ENCODE peak calls at places on chromosomes 4 and X, in ten cellular contexts. U, E, Z, G, R, M, K, H, N and V are unnamed samples.

GRCh38 chr4:143531368-143531767 is 17.9 kb downstream of the SMARCA5 start:
- DNase-seq in Z (peak; percentile 5), R (no peak), G (no peak), K (no peak), N (no peak), U (peak; percentile 19), E (peak; percentile 59), M (no peak), H (no peak), V (no peak)

GRCh38 chrX:40153335-40154221 is 55.8 kb upstream of the BCOR start:
- DNase-seq in U (peak; percentile 92), G (no peak), H (peak; percentile 69), E (no peak), N (peak; percentile 55), M (peak; percentile 58), R (peak; percentile 68), K (peak; percentile 73), Z (no peak), V (peak; percentile 77)

GRCh38 chrX:97006167-97006566 is 122.5 kb downstream of the RPA4 start:
- DNase-seq in G (no peak), R (no peak), U (no peak), E (no peak), K (no peak), H (no peak), M (no peak), Z (no peak), N (no peak), V (no peak)

GRCh38 chr4:37197899-37198298 is 46.6 kb upstream of the NWD2 start:
- DNase-seq in U (no peak), H (no peak), K (no peak), M (no peak), G (no peak), R (no peak), Z (no peak), E (no peak), N (no peak), V (no peak)

GRCh38 chr4:140776551-140776950 is 20.4 kb upstream of the TBC1D9 start:
- DNase-seq in R (no peak), G (no peak), H (no peak), Z (no peak), M (no peak), N (no peak), U (no peak), K (no peak), E (no peak), V (no peak)

GRCh38 chr4:13920111-13920875 is 292.8 kb upstream of the BOD1L1 start:
- DNase-seq in U (no peak), N (no peak), M (no peak), G (no peak), R (no peak), K (no peak), H (no peak), Z (peak; percentile 81), E (no peak), V (no peak)

GRCh38 chr4:82638479-82638878 is 76.7 kb upstream of the TMEM150C start:
- DNase-seq in H (no peak), U (peak; percentile 9), G (no peak), K (no peak), Z (no peak), R (no peak), M (no peak), E (no peak), N (no peak), V (no peak)

GRCh38 chr4:80909938-80910337 is 120.6 kb upstream of the BMP3 start:
- DNase-seq in R (no peak), N (no peak), E (no peak), K (no peak), H (no peak), G (no peak), M (no peak), U (no peak), Z (no peak), V (no peak)

GRCh38 chr4:165175879-165176278 is 31.5 kb upstream of the KLHL2 start:
- DNase-seq in H (peak; percentile 88), K (no peak), R (no peak), N (peak; percentile 12), Z (no peak), G (no peak), E (no peak), M (no peak), U (no peak), V (no peak)

GRCh38 chrX:72094894-72095293 is 36.8 kb downstream of the RTL5 start:
- DNase-seq in U (peak; percentile 54), G (no peak), M (no peak), Z (peak; percentile 12), E (peak; percentile 90), K (no peak), H (peak; percentile 24), N (peak; percentile 13), R (peak; percentile 15), V (peak; percentile 74)

GRCh38 chr4:17786567-17786966 is 5.1 kb upstream of the FAM184B start:
- DNase-seq in G (no peak), H (no peak), M (no peak), E (no peak), Z (peak; percentile 19), R (no peak), K (no peak), N (no peak), U (peak; percentile 46), V (no peak)

GRCh38 chr4:151276787-151277557 is at the start of gene PRSS48:
- DNase-seq in R (peak; percentile 77), K (peak; percentile 67), E (peak; percentile 65), Z (peak; percentile 32), M (peak; percentile 27), U (peak; percentile 60), N (peak; percentile 63), H (peak; percentile 73), G (peak; percentile 24), V (peak; percentile 85)

GRCh38 chr4:159390648-159391047 is 287.8 kb downstream of the RAPGEF2 start:
- DNase-seq in Z (peak; percentile 98), U (no peak), E (peak; percentile 94), G (no peak), H (peak; percentile 31), M (no peak), R (no peak), K (no peak), N (no peak), V (no peak)
- TF ChIP-seq CTCF in Z (no peak), U (no peak), E (no peak), G (no peak), H (no peak), M (no peak), R (no peak), K (no peak), N (no peak), V (no peak)

GRCh38 chrX:153782871-153783270 is 2.0 kb downstream of the SRPK3 start:
- DNase-seq in Z (no peak), U (no peak), G (no peak), M (no peak), N (no peak), E (no peak), K (no peak), H (no peak), R (no peak), V (no peak)

GRCh38 chrX:153781428-153782047 is 697 bp downstream of the SRPK3 start:
- DNase-seq in K (no peak), Z (no peak), E (no peak), H (no peak), R (no peak), N (no peak), G (no peak), M (no peak), U (no peak), V (no peak)

GRCh38 chrX:153779891-153780677 is 757 bp upstream of the SRPK3 start:
- DNase-seq in N (no peak), H (no peak), G (no peak), R (no peak), E (no peak), M (no peak), Z (no peak), U (peak; percentile 76), K (no peak), V (no peak)

GRCh38 chrX:153782324-153782723 is 1.5 kb downstream of the SRPK3 start:
- DNase-seq in E (no peak), M (no peak), K (no peak), Z (no peak), U (peak; percentile 45), N (no peak), G (no peak), R (no peak), H (no peak), V (no peak)

DNA sequence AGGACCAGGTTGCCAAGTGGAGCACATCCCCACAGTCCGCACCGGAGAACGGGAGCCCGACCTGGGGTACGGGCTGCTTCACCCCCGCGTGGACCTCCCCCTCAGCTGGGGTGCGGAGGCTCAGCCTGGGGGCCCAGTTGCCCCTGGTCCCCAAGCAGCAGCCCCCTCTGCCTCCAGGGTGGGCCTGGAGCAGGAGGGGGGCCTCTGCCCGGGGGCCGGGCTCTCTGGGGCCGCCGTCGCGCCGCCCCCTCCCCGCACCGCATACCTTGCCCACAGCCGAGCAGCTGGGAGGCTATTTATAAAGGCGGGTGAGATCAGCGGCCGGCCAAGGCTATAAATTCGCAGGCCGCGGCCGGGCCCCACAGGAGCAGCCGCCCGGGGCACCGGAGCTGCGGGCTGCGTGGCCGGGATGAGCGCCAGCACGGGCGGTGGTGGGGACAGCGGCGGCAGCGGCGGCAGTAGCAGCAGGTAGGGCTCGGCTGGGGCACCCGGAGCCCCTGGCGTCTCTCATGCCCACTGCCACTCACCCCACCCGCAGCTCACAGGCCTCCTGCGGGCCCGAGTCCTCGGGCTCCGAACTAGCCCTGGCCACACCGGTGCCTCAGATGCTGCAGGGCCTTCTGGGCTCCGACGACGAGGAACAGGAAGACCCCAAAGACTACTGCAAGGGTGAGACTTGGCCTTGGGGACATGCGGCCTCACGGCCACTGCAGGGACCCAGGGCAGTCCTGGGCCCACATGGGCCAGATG is at the start of gene SRPK3:
- DNase-seq in K (no peak), Z (no peak), R (no peak), U (peak; percentile 56), H (peak; percentile 63), G (no peak), M (peak; percentile 39), N (no peak), E (no peak), V (no peak)
- TF ChIP-seq POLR2A in K (no peak), Z (no peak), R (no peak), U (no peak), H (peak; percentile 24), G (no peak), M (no peak), N (no peak), E (no peak), V (no peak)

GRCh38 chr4:3434891-3435683 is 6.7 kb upstream of the HGFAC start:
- DNase-seq in Z (no peak), M (no peak), U (no peak), H (no peak), R (no peak), N (no peak), E (no peak), K (no peak), G (no peak), V (no peak)
- TF ChIP-seq CTCF in Z (no peak), M (no peak), U (peak; percentile 13), H (no peak), R (no peak), N (no peak), E (no peak), K (no peak), G (no peak), V (no peak)

DNA sequence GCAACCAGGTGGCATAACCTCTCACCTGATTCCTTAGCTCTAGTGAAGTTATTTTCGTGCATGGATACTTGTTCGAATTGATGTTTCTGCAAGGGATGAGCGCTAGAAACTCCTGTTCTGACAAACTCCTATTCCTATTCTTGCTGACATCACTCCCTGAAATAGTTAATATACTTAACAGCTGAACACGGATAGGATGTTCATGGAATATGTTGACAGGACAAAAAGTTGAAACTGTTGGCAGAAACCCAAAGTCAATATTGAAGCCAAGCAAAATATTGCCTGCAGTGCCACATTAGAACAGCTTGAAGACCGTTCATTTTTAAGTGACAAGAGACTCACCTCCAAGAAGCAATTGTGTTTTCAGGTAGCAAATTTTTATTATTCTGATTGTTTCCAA is at the start of gene KLKB1:
- DNase-seq in M (no peak), R (no peak), H (no peak), G (no peak), N (no peak), E (peak; percentile 15), U (no peak), Z (no peak), K (no peak), V (no peak)
- TF ChIP-seq POLR2A in M (no peak), R (no peak), H (no peak), G (no peak), N (no peak), E (no peak), U (no peak), Z (no peak), K (no peak), V (no peak)